ENCODE peak calls at places on chromosome 20, in eight cellular contexts. Y, E, A, H, Q, L, D and C are unnamed samples.

GRCh38 chr20:32830437-32830836 is 10.7 kb downstream of the MAPRE1 start:
- ATAC-seq in Y (peak; percentile 97), E (peak; percentile 93), A (peak; percentile 45), H (peak; percentile 70), Q (peak; percentile 60), L (peak; percentile 86), D (no peak), C (peak; percentile 65)

GRCh38 chr20:58405504-58406291 is 16.7 kb downstream of the VAPB start:
- ATAC-seq in Y (no peak), E (no peak), A (no peak), H (no peak), Q (no peak), L (no peak), D (no peak), C (peak; percentile 41)

GRCh38 chr20:57393321-57394086 is 2.3 kb downstream of the RBM38 start:
- ATAC-seq in Y (no peak), E (no peak), A (no peak), H (no peak), Q (no peak), L (no peak), D (no peak), C (no peak)

GRCh38 chr20:51378171-51378928 is 164.2 kb downstream of the NFATC2 start:
- ATAC-seq in Y (no peak), E (no peak), A (no peak), H (no peak), Q (peak; percentile 24), L (no peak), D (peak; percentile 71), C (no peak)

GRCh38 chr20:14963262-14963663 is 625.9 kb upstream of the FLRT3 start:
- ATAC-seq in Y (peak; percentile 24), E (no peak), A (no peak), H (no peak), Q (no peak), L (no peak), D (peak; percentile 63), C (no peak)

GRCh38 chr20:4781637-4782349 is 60.1 kb downstream of the PRND start:
- ATAC-seq in Y (no peak), E (no peak), A (no peak), H (peak; percentile 73), Q (no peak), L (no peak), D (no peak), C (peak; percentile 30)

GRCh38 chr20:61527626-61528025 is 275.6 kb downstream of the CDH4 start:
- ATAC-seq in Y (no peak), E (no peak), A (no peak), H (no peak), Q (no peak), L (no peak), D (no peak), C (no peak)

GRCh38 chr20:3993109-3993508 is 22.2 kb downstream of the RNF24 start:
- ATAC-seq in Y (no peak), E (no peak), A (no peak), H (no peak), Q (no peak), L (no peak), D (no peak), C (no peak)

GRCh38 chr20:32155017-32155965 is 45.8 kb downstream of the TM9SF4 start:
- ATAC-seq in Y (peak; percentile 96), E (peak; percentile 96), A (peak; percentile 96), H (peak; percentile 94), Q (peak; percentile 88), L (peak; percentile 94), D (peak; percentile 64), C (peak; percentile 91)

GRCh38 chr20:58374906-58375760 is 13.9 kb upstream of the VAPB start:
- ATAC-seq in Y (no peak), E (no peak), A (peak; percentile 52), H (peak; percentile 72), Q (no peak), L (peak; percentile 26), D (no peak), C (no peak)

GRCh38 chr20:37989601-37990001 is 43.7 kb downstream of the TTI1 start:
- ATAC-seq in Y (peak; percentile 75), E (peak; percentile 71), A (no peak), H (no peak), Q (no peak), L (no peak), D (no peak), C (peak; percentile 32)

GRCh38 chr20:5668529-5668868 is 81.7 kb upstream of the SHLD1 start:
- ATAC-seq in Y (peak; percentile 71), E (peak; percentile 47), A (no peak), H (no peak), Q (no peak), L (peak; percentile 43), D (no peak), C (no peak)

GRCh38 chr20:62354031-62354808 is 12.9 kb downstream of the LAMA5 start:
- ATAC-seq in Y (no peak), E (no peak), A (no peak), H (no peak), Q (no peak), L (no peak), D (no peak), C (no peak)

GRCh38 chr20:34794006-34794585 is 31.4 kb downstream of the NCOA6 start:
- ATAC-seq in Y (peak; percentile 81), E (peak; percentile 70), A (no peak), H (no peak), Q (no peak), L (no peak), D (no peak), C (no peak)

GRCh38 chr20:25294459-25295385 is 46.8 kb downstream of the PYGB start:
- ATAC-seq in Y (peak; percentile 62), E (peak; percentile 51), A (peak; percentile 54), H (peak; percentile 37), Q (peak; percentile 65), L (peak; percentile 51), D (peak; percentile 91), C (peak; percentile 49)

GRCh38 chr20:37413023-37413334 is 67.0 kb downstream of the SRC start:
- ATAC-seq in Y (no peak), E (no peak), A (no peak), H (no peak), Q (no peak), L (no peak), D (no peak), C (no peak)

DNA sequence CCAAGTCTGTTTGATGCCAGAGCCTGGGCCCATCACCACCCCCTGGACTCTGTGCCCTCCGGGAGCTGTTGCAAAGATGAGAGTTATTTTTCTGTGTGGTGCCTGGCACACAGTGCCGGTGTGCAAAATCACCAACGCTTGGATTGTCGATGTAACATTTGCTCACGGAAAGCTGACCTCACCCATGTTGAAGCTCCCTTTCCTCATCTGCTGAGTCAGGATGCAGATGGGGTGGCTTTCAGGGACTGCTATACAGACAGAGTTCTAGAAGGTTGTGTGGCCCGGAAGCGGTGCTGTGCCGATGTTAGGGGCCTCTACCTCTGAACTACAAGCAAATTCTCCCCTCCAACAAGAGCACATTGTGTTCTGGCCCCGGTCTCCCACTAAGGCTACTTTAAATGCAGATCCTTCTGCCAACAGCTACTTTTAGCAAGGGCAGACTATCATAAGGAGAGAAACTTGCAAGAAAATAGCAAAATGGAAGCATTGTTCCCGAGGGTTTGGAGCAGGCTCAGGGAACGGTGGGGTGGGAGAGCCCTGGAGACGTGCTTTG is 34.0 kb downstream of the EYA2 start:
- ATAC-seq in Y (no peak), E (no peak), A (no peak), H (peak; percentile 65), Q (no peak), L (peak; percentile 25), D (no peak), C (peak; percentile 60)
- H3K4me3 ChIP-seq in Y (no peak overlapping the region), E (no peak overlapping the region), A (no peak overlapping the region), H (no peak overlapping the region), Q (no peak overlapping the region), L (no peak overlapping the region), D (no peak overlapping the region), C (no peak overlapping the region)

GRCh38 chr20:9889270-9889981 is 50.5 kb upstream of the PAK5 start:
- ATAC-seq in Y (peak; percentile 59), E (no peak), A (no peak), H (no peak), Q (peak; percentile 84), L (no peak), D (no peak), C (no peak)
- H3K4me3 ChIP-seq in Y (peak overlapping the region; percentile 8), E (no peak overlapping the region), A (no peak overlapping the region), H (no peak overlapping the region), Q (peak overlapping the region; percentile 46), L (no peak overlapping the region), D (no peak overlapping the region), C (no peak overlapping the region)

DNA sequence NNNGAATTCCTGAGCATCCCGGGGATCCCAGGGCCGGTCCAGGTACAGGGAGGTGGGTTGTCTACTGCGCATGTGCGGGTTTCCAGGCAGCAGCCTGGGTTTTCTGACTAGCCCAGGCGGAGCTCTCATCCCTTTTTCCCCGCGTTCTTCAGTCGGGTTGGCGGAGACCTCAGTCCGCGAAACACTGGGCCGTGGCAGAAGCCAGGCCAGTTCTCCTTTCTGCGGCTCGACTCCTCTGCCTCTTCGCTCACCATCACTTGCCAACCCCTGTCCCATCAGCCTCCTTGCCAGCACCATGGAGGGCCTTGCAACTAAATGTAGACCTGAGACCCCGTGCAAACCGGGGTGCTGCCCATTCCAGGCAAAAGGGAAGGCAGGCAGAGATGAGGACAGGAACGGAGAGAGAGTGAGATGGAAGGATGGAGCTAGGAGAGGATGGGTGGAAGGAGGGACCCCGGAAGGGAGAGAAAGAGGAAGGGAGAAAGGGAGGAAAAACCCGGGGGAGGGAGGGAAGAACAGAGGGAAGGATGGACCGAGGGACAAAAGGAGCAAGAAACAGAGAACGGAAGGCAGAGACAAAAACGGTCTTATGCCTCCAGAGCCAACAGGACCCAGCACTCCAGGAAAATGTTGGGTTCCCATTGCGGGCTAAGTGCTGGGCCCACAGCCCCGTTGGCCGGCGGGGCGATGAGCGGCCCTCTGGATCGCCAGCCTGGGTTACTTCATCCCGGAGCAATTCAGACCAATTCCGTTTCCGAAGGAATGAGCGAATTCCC is 445.4 kb upstream of the DEFB115 start:
- ATAC-seq in Y (peak; percentile 66), E (peak; percentile 66), A (peak; percentile 32), H (peak; percentile 66), Q (peak; percentile 66), L (peak; percentile 72), D (no peak), C (peak; percentile 48)
- H3K4me3 ChIP-seq in Y (no peak overlapping the region), E (no peak overlapping the region), A (peak overlapping the region; percentile 13), H (no peak overlapping the region), Q (no peak overlapping the region), L (no peak overlapping the region), D (no peak overlapping the region), C (no peak overlapping the region)

DNA sequence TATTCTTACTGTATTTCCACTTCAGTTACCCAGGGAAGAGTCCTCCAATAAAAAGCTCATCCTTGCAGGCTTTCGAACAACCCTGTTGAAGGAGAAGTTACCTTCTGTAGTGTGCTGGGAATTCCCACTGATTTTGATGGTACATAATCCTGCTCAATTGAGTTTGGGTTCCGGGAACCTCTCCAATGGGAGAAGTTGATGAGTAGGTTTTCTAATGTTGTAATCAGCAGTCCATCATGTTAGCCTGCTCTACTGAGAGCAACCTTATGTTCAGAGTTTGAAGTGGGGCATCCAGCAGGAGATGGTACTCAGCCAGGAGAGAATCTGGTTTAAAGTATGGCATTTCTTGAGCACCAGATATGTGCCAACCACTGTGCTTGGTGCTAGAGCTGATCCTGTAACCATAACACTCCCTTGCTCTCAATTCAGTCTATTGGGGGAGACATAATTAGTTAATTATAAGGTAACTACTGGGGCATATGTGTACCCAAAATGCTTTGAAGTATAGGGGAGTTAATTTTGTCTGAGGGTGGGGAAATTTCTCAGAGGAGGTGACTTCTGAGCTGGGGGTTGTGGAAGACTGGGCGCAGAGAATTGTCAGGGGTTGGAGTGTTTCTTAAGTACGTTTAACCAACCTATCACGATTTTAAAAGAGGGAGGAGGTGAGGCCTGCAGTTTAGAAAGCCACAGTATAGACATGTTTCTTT is 2.1 kb downstream of the TOP1 start:
- ATAC-seq in Y (peak; percentile 0), E (no peak), A (no peak), H (no peak), Q (no peak), L (no peak), D (no peak), C (no peak)
- H3K4me3 ChIP-seq in Y (peak overlapping the region; percentile 94), E (peak overlapping the region; percentile 96), A (peak overlapping the region; percentile 89), H (peak overlapping the region; percentile 60), Q (peak overlapping the region; percentile 79), L (peak overlapping the region; percentile 63), D (peak overlapping the region; percentile 86), C (peak overlapping the region; percentile 89)